ENCODE peak calls at places on chromosomes 5 and 9, in eight cellular contexts. O, S, U, N, J, K, C and I are unnamed samples.

GRCh38 chr5:28301676-28302075 is 1263.3 kb upstream of the CDH9 start:
- DNase-seq in J (no peak), O (no peak), U (no peak), C (no peak), K (no peak), S (no peak), N (no peak), I (peak)

GRCh38 chr5:2751592-2752021 is at the start of gene IRX2:
- DNase-seq in U (peak), K (no peak), C (no peak), N (no peak), S (peak), J (peak), O (peak), I (peak)

GRCh38 chr5:1156033-1156753 is 44.3 kb upstream of the SLC12A7 start:
- DNase-seq in N (no peak), S (no peak), O (no peak), C (no peak), J (no peak), K (no peak), U (no peak), I (peak)

GRCh38 chr9:89798546-89799120 is 193.8 kb downstream of the GADD45G start:
- DNase-seq in U (no peak), N (no peak), S (no peak), O (no peak), J (no peak), K (no peak), C (no peak), I (no peak)

GRCh38 chr9:34636791-34637355 is 714 bp downstream of the SIGMAR1 start:
- DNase-seq in K (no peak), N (no peak), U (no peak), C (no peak), O (no peak), J (no peak), S (no peak), I (no peak)

GRCh38 chr5:124748687-124749594 is 2.5 kb upstream of the ZNF608 start:
- DNase-seq in U (peak), O (peak), S (peak), J (no peak), C (no peak), K (no peak), N (no peak), I (no peak)

GRCh38 chr5:72633649-72634048 is 126.4 kb upstream of the ZNF366 start:
- DNase-seq in S (no peak), O (no peak), K (no peak), N (no peak), J (peak), C (no peak), U (no peak), I (no peak)

GRCh38 chr5:32828492-32828891 is 117.4 kb downstream of the NPR3 start:
- DNase-seq in K (no peak), O (no peak), C (no peak), J (no peak), U (no peak), N (no peak), S (no peak), I (no peak)

GRCh38 chr9:2691626-2692025 is 25.7 kb upstream of the KCNV2 start:
- DNase-seq in J (no peak), K (no peak), U (no peak), N (no peak), S (no peak), O (no peak), C (no peak), I (no peak)

GRCh38 chr5:138725153-138725884 is 27.9 kb upstream of the CTNNA1 start:
- DNase-seq in N (peak), C (no peak), U (no peak), J (peak), S (no peak), K (no peak), O (peak), I (peak)

GRCh38 chr5:148740966-148741742 is 85.3 kb upstream of the ADRB2 start:
- DNase-seq in S (no peak), C (no peak), J (peak), O (no peak), N (no peak), K (no peak), U (peak), I (no peak)

GRCh38 chr9:7374966-7375650 is 424.5 kb downstream of the DMAC1 start:
- DNase-seq in S (no peak), K (no peak), U (no peak), O (no peak), J (no peak), C (no peak), N (no peak), I (no peak)

GRCh38 chr5:54651482-54652076 is 134.0 kb downstream of the SNX18 start:
- DNase-seq in N (no peak), O (no peak), U (peak), J (no peak), S (no peak), C (no peak), K (no peak), I (peak)